ENCODE peak calls at places on chromosome 7, in ten cellular contexts. One of them, this sample, is unnamed.

GRCh38 chr7:22601028-22601795 is 101.2 kb upstream of the STEAP1B start:
- DNase-seq in GM12891: no peak
- DNase-seq in activated T-cell treated with anti-CD3 and anti-CD28 coated beads for 4 hours: no peak
- DNase-seq in bronchial epithelial cell: no peak
- DNase-seq in HFF-Myc: no peak
- DNase-seq in C1 segment of cervical spinal cord: no peak
- DNase-seq in GOT3: no peak
- DNase-seq in AG08396: no peak
- DNase-seq in cardiac fibroblast: peak
- DNase-seq in mucosa of gallbladder: no peak
- DNase-seq in this sample: no peak

GRCh38 chr7:117401293-117402002 is 25.8 kb downstream of the ASZ1 start:
- DNase-seq in GM12891: no peak
- DNase-seq in activated T-cell treated with anti-CD3 and anti-CD28 coated beads for 4 hours: no peak
- DNase-seq in bronchial epithelial cell: peak
- DNase-seq in HFF-Myc: no peak
- DNase-seq in C1 segment of cervical spinal cord: no peak
- DNase-seq in GOT3: no peak
- DNase-seq in AG08396: no peak
- DNase-seq in cardiac fibroblast: peak
- DNase-seq in mucosa of gallbladder: no peak
- DNase-seq in this sample: no peak

GRCh38 chr7:23450518-23450917 is 19.8 kb downstream of the IGF2BP3 start:
- DNase-seq in GM12891: no peak
- DNase-seq in activated T-cell treated with anti-CD3 and anti-CD28 coated beads for 4 hours: no peak
- DNase-seq in bronchial epithelial cell: no peak
- DNase-seq in HFF-Myc: no peak
- DNase-seq in C1 segment of cervical spinal cord: no peak
- DNase-seq in GOT3: no peak
- DNase-seq in AG08396: no peak
- DNase-seq in cardiac fibroblast: no peak
- DNase-seq in mucosa of gallbladder: no peak
- DNase-seq in this sample: no peak

GRCh38 chr7:91694221-91694856 is 186.2 kb downstream of the MTERF1 start:
- DNase-seq in GM12891: no peak
- DNase-seq in activated T-cell treated with anti-CD3 and anti-CD28 coated beads for 4 hours: no peak
- DNase-seq in bronchial epithelial cell: no peak
- DNase-seq in HFF-Myc: peak
- DNase-seq in C1 segment of cervical spinal cord: no peak
- DNase-seq in GOT3: no peak
- DNase-seq in AG08396: no peak
- DNase-seq in cardiac fibroblast: peak
- DNase-seq in mucosa of gallbladder: no peak
- DNase-seq in this sample: no peak

GRCh38 chr7:135899458-135899857 is 77.7 kb downstream of the MTPN start:
- DNase-seq in GM12891: no peak
- DNase-seq in activated T-cell treated with anti-CD3 and anti-CD28 coated beads for 4 hours: no peak
- DNase-seq in bronchial epithelial cell: no peak
- DNase-seq in HFF-Myc: no peak
- DNase-seq in C1 segment of cervical spinal cord: no peak
- DNase-seq in GOT3: no peak
- DNase-seq in AG08396: no peak
- DNase-seq in cardiac fibroblast: no peak
- DNase-seq in mucosa of gallbladder: no peak
- DNase-seq in this sample: no peak

GRCh38 chr7:68444956-68445355 is 1153.3 kb upstream of the AUTS2 start:
- DNase-seq in GM12891: no peak
- DNase-seq in activated T-cell treated with anti-CD3 and anti-CD28 coated beads for 4 hours: no peak
- DNase-seq in bronchial epithelial cell: no peak
- DNase-seq in HFF-Myc: no peak
- DNase-seq in C1 segment of cervical spinal cord: no peak
- DNase-seq in GOT3: no peak
- DNase-seq in AG08396: no peak
- DNase-seq in cardiac fibroblast: no peak
- DNase-seq in mucosa of gallbladder: no peak
- DNase-seq in this sample: no peak

GRCh38 chr7:1939434-1940401 is 269.6 kb downstream of the ELFN1 start:
- DNase-seq in GM12891: no peak
- DNase-seq in activated T-cell treated with anti-CD3 and anti-CD28 coated beads for 4 hours: no peak
- DNase-seq in bronchial epithelial cell: peak
- DNase-seq in HFF-Myc: no peak
- DNase-seq in C1 segment of cervical spinal cord: no peak
- DNase-seq in GOT3: no peak
- DNase-seq in AG08396: no peak
- DNase-seq in cardiac fibroblast: peak
- DNase-seq in mucosa of gallbladder: no peak
- DNase-seq in this sample: peak

GRCh38 chr7:156652886-156653568 is 12.5 kb downstream of the RNF32 start:
- DNase-seq in GM12891: no peak
- DNase-seq in activated T-cell treated with anti-CD3 and anti-CD28 coated beads for 4 hours: no peak
- DNase-seq in bronchial epithelial cell: peak
- DNase-seq in HFF-Myc: no peak
- DNase-seq in C1 segment of cervical spinal cord: no peak
- DNase-seq in GOT3: no peak
- DNase-seq in AG08396: no peak
- DNase-seq in cardiac fibroblast: peak
- DNase-seq in mucosa of gallbladder: no peak
- DNase-seq in this sample: no peak

GRCh38 chr7:138602456-138602855 is 98.7 kb downstream of the SVOPL start:
- DNase-seq in GM12891: no peak
- DNase-seq in activated T-cell treated with anti-CD3 and anti-CD28 coated beads for 4 hours: no peak
- DNase-seq in bronchial epithelial cell: no peak
- DNase-seq in HFF-Myc: no peak
- DNase-seq in C1 segment of cervical spinal cord: no peak
- DNase-seq in GOT3: no peak
- DNase-seq in AG08396: no peak
- DNase-seq in cardiac fibroblast: no peak
- DNase-seq in mucosa of gallbladder: no peak
- DNase-seq in this sample: no peak

GRCh38 chr7:13920053-13920697 is 69.3 kb downstream of the ETV1 start:
- DNase-seq in GM12891: no peak
- DNase-seq in activated T-cell treated with anti-CD3 and anti-CD28 coated beads for 4 hours: no peak
- DNase-seq in bronchial epithelial cell: peak
- DNase-seq in HFF-Myc: peak
- DNase-seq in C1 segment of cervical spinal cord: no peak
- DNase-seq in GOT3: peak
- DNase-seq in AG08396: peak
- DNase-seq in cardiac fibroblast: peak
- DNase-seq in mucosa of gallbladder: peak
- DNase-seq in this sample: no peak

GRCh38 chr7:119929891-119930290 is 343.1 kb upstream of the KCND2 start:
- DNase-seq in GM12891: no peak
- DNase-seq in activated T-cell treated with anti-CD3 and anti-CD28 coated beads for 4 hours: no peak
- DNase-seq in bronchial epithelial cell: no peak
- DNase-seq in HFF-Myc: no peak
- DNase-seq in C1 segment of cervical spinal cord: no peak
- DNase-seq in GOT3: no peak
- DNase-seq in AG08396: no peak
- DNase-seq in cardiac fibroblast: no peak
- DNase-seq in mucosa of gallbladder: no peak
- DNase-seq in this sample: no peak

GRCh38 chr7:102061981-102062390 is 224.7 kb upstream of the SH2B2 start:
- DNase-seq in GM12891: peak
- DNase-seq in activated T-cell treated with anti-CD3 and anti-CD28 coated beads for 4 hours: no peak
- DNase-seq in bronchial epithelial cell: no peak
- DNase-seq in HFF-Myc: no peak
- DNase-seq in C1 segment of cervical spinal cord: no peak
- DNase-seq in GOT3: no peak
- DNase-seq in AG08396: no peak
- DNase-seq in cardiac fibroblast: no peak
- DNase-seq in mucosa of gallbladder: peak
- DNase-seq in this sample: peak

GRCh38 chr7:107564553-107565298 is 955 bp downstream of the DUS4L start:
- DNase-seq in GM12891: no peak
- DNase-seq in activated T-cell treated with anti-CD3 and anti-CD28 coated beads for 4 hours: no peak
- DNase-seq in bronchial epithelial cell: peak
- DNase-seq in HFF-Myc: no peak
- DNase-seq in C1 segment of cervical spinal cord: no peak
- DNase-seq in GOT3: no peak
- DNase-seq in AG08396: peak
- DNase-seq in cardiac fibroblast: peak
- DNase-seq in mucosa of gallbladder: no peak
- DNase-seq in this sample: no peak

GRCh38 chr7:2754912-2755311 is 66.9 kb downstream of the AMZ1 start:
- DNase-seq in GM12891: no peak
- DNase-seq in activated T-cell treated with anti-CD3 and anti-CD28 coated beads for 4 hours: no peak
- DNase-seq in bronchial epithelial cell: no peak
- DNase-seq in HFF-Myc: no peak
- DNase-seq in C1 segment of cervical spinal cord: no peak
- DNase-seq in GOT3: no peak
- DNase-seq in AG08396: no peak
- DNase-seq in cardiac fibroblast: no peak
- DNase-seq in mucosa of gallbladder: no peak
- DNase-seq in this sample: no peak